ENCODE peak calls at places on chromosome 11, in seven cellular contexts. F is mammary epithelial cell, C is uterus, W is nephron progenitor cell, D is kidney epithelial cell, P is choroid plexus epithelial cell, K is hepatocyte. L is an unnamed sample.

GRCh38 chr11:125514336-125515101 is 18.5 kb upstream of the FEZ1 start:
- DNase-seq in C (no peak), K (peak; percentile 38), D (peak; percentile 56), F (peak; percentile 98), P (peak; percentile 61), W (no peak), L (peak; percentile 98)

GRCh38 chr11:45609337-45609736 is 56.1 kb downstream of the CHST1 start:
- DNase-seq in W (no peak), K (no peak), C (no peak), F (no peak), D (no peak), P (no peak), L (no peak)

GRCh38 chr11:72939031-72939430 is 124.8 kb downstream of the ATG16L2 start:
- DNase-seq in C (no peak), P (no peak), D (no peak), K (no peak), F (no peak), W (no peak), L (no peak)

GRCh38 chr11:68680541-68681231 is 3.7 kb upstream of the GAL start:
- DNase-seq in P (no peak), K (no peak), C (no peak), D (no peak), W (no peak), F (no peak), L (no peak)

GRCh38 chr11:79670846-79671245 is 230.0 kb upstream of the TENM4 start:
- DNase-seq in W (peak; percentile 10), F (no peak), K (peak; percentile 47), P (no peak), C (no peak), D (no peak), L (peak; percentile 39)

GRCh38 chr11:121055076-121055475 is 31.2 kb downstream of the TBCEL start:
- DNase-seq in K (no peak), P (no peak), D (no peak), W (no peak), C (no peak), F (no peak), L (peak; percentile 70)

GRCh38 chr11:88799749-88800500 is 265.9 kb downstream of the GRM5 start:
- DNase-seq in K (no peak), W (no peak), D (no peak), P (no peak), F (no peak), C (no peak), L (no peak)

GRCh38 chr11:82676483-82677094 is 57.1 kb downstream of the FAM181B start:
- DNase-seq in P (peak; percentile 4), F (no peak), C (no peak), D (no peak), K (no peak), W (no peak), L (no peak)

GRCh38 chr11:17414317-17414737 is 25.9 kb upstream of the KCNJ11 start:
- DNase-seq in F (no peak), K (no peak), C (no peak), D (no peak), P (no peak), W (no peak), L (no peak)

GRCh38 chr11:116145187-116145865 is 627.5 kb downstream of the BUD13 start:
- DNase-seq in W (no peak), F (no peak), K (no peak), C (no peak), P (no peak), D (no peak), L (no peak)
- TF ChIP-seq CTCF in W (no peak), F (no peak), K (no peak), C (no peak), P (no peak), D (peak; percentile 4), L (no peak)

GRCh38 chr11:133619973-133620372 is 87.7 kb upstream of the OPCML start:
- DNase-seq in F (no peak), K (peak; percentile 30), D (no peak), P (no peak), W (no peak), C (no peak), L (peak; percentile 2)
- TF ChIP-seq CTCF in F (peak; percentile 24), K (peak; percentile 50), D (no peak), P (no peak), W (no peak), C (no peak), L (no peak)

GRCh38 chr11:19013181-19013857 is 47.2 kb downstream of the MRGPRX2 start:
- DNase-seq in K (peak; percentile 6), D (no peak), F (peak; percentile 11), P (no peak), C (no peak), W (no peak), L (no peak)
- TF ChIP-seq CTCF in K (no peak), D (no peak), F (no peak), P (no peak), C (no peak), W (no peak), L (no peak)

DNA sequence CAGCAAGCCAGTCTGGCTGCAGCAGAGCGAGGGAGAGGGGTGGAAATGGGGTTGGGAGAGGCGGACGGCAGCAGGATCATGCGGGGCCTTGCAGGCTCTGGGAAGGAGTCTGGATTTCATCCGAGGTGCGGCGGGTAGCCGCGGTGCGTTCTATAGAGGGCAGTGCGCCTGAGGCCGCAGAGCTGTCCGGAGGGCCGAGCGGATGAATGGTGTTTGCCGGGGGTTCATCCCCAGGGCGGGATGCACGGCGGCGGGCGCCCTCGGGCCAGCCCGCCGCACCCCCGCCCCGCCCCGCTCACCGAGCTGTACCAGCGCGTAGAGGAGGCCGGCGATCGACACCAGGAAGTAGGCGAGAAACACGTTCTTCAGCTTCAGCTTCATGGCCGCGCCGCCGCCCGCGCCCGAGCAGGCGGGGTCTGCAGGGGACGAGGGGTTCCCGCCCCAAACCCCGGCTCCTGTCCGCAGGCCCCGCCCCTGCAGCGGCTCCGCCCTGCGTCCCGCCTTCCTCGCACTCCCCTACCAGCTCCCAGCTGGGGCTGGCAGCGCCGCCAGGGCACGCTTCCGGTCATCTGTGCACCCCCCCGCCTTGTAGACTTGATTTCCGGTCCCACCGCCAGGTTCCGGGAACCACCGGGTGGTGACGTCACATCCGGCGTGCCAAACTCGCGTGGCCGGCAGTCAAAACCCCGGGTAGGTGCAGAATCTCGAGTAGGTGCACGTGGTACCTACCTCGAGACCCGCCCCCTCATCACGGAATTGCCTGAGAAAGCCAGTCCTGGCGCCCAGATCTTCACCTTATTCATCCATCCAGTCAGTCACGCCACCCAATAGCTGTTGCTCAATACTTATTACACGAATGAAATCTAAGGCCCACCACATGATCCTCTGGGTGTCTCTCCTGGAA is at the start of gene B3GAT3:
- DNase-seq in K (peak; percentile 99), D (peak; percentile 93), W (peak; percentile 98), C (peak; percentile 99), P (peak; percentile 99), F (peak; percentile 99), L (peak; percentile 99)
- TF ChIP-seq CTCF in K (no peak), D (no peak), W (no peak), C (no peak), P (no peak), F (no peak), L (no peak)